ENCODE peak calls at places on chromosomes 16 and 17, in four cellular contexts. T, K, X and B are unnamed samples.

GRCh38 chr17:75036643-75037268 is 10.0 kb downstream of the ATP5PD start:
- DNase-seq in K (no peak), X (peak), T (peak), B (no peak)

GRCh38 chr17:78498848-78499247 is 78.3 kb downstream of the DNAH17 start:
- DNase-seq in K (no peak), T (no peak), X (no peak), B (no peak)

GRCh38 chr16:2505695-2506094 is 8.1 kb upstream of the ATP6V0C start:
- DNase-seq in K (no peak), X (no peak), T (no peak), B (no peak)

GRCh38 chr17:36524428-36524876 is 10.2 kb downstream of the MYO19 start:
- DNase-seq in T (no peak), X (no peak), K (peak), B (no peak)

GRCh38 chr17:44911133-44912001 is 3.9 kb downstream of the GFAP start:
- DNase-seq in T (no peak), K (peak), X (no peak), B (no peak)

GRCh38 chr17:81651692-81652091 is 4.7 kb downstream of the PDE6G start:
- DNase-seq in T (peak), K (peak), X (peak), B (peak)

GRCh38 chr16:85072947-85073346 is 39.3 kb downstream of the CIBAR2 start:
- DNase-seq in X (no peak), T (no peak), K (no peak), B (no peak)

GRCh38 chr16:75580-76501 is 2.2 kb upstream of the MPG start:
- DNase-seq in X (no peak), K (peak), T (peak), B (no peak)

GRCh38 chr17:77449908-77450741 is 309.4 kb downstream of the SEC14L1 start:
- DNase-seq in K (peak), T (peak), X (no peak), B (no peak)

GRCh38 chr16:17301184-17301583 is 169.6 kb downstream of the XYLT1 start:
- DNase-seq in T (no peak), K (no peak), X (no peak), B (no peak)

GRCh38 chr16:24526701-24527470 is 12.5 kb upstream of the RBBP6 start:
- DNase-seq in K (peak), X (no peak), T (no peak), B (no peak)

GRCh38 chr17:35765086-35765710 is 4.5 kb downstream of the C17orf50 start:
- DNase-seq in K (no peak), X (no peak), T (no peak), B (no peak)

GRCh38 chr17:29929006-29929543 is 953 bp downstream of the SSH2 start:
- DNase-seq in T (peak), X (no peak), K (peak), B (no peak)